ENCODE peak calls at places on chromosomes 12 and 14, in four cellular contexts. I is breast epithelium, A is HCT116, Z is stomach. C is an unnamed sample.
A peak's percentile ranks its signal among the peaks of the same experiment; 100 is the strongest.

GRCh38 chr14:36510078-36510799 is 9.8 kb downstream of the NKX2-1 start:
- DNase-seq in I (no peak), Z (no peak), A (no peak), C (no peak)

GRCh38 chr12:92585106-92585775 is 117.5 kb upstream of the PLEKHG7 start:
- DNase-seq in Z (no peak), A (no peak), I (no peak), C (no peak)

GRCh38 chr12:71626768-71627167 is 36.9 kb downstream of the ZFC3H1 start:
- DNase-seq in Z (no peak), A (no peak), I (no peak), C (no peak)

GRCh38 chr12:115870021-115870420 is 407.5 kb downstream of the MED13L start:
- DNase-seq in A (no peak), I (no peak), Z (no peak), C (no peak)

GRCh38 chr14:25841226-25841625 is 756.6 kb downstream of the NOVA1 start:
- DNase-seq in I (no peak), A (no peak), Z (no peak), C (no peak)

GRCh38 chr12:70648831-70649230 is 11.6 kb upstream of the PTPRB start:
- DNase-seq in Z (no peak), I (no peak), A (no peak), C (no peak)

GRCh38 chr12:94020335-94020734 is 128.0 kb upstream of the PLXNC1 start:
- DNase-seq in I (no peak), A (no peak), Z (no peak), C (no peak)

GRCh38 chr14:60951781-60952435 is 29.0 kb downstream of the TRMT5 start:
- DNase-seq in A (no peak), Z (no peak), I (no peak), C (no peak)

GRCh38 chr14:80445605-80446004 is 234.3 kb upstream of the DIO2 start:
- DNase-seq in I (no peak), A (no peak), Z (no peak), C (no peak)

GRCh38 chr14:72638021-72638420 is 255.9 kb downstream of the DPF3 start:
- DNase-seq in Z (no peak), I (no peak), A (no peak), C (no peak)

GRCh38 chr14:52911904-52912303 is 38.9 kb downstream of the FERMT2 start:
- DNase-seq in A (no peak), Z (no peak), I (no peak), C (no peak)

GRCh38 chr12:47860873-47861272 is 41.2 kb upstream of the HDAC7 start:
- DNase-seq in Z (no peak), A (no peak), I (no peak), C (no peak)

GRCh38 chr12:110813298-110813697 is 33.5 kb upstream of the CCDC63 start:
- DNase-seq in Z (no peak), I (no peak), A (no peak), C (no peak)

DNA sequence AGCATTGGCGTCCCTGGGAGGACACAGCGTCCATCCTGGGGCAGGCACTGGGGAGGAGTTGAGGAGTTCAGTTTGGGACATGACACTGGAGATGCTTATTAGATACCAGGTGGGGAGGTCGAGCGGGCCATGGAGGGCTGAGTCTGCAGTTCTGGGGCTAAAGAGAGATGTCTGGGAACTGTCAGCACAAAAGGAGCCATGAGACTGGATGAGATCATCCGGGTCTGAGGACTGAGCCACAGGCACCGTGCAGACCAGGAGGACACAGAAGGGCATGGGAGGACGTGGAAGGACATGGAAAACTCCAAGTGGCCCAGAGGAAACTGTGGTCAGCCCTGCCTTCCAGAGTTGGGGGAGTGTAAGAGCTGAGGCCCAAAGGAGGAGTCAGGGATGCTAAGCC is 92.6 kb downstream of the LGMN start:
- DNase-seq in Z (no peak), A (no peak), I (no peak), C (no peak)
- H3K27ac ChIP-seq in Z (peak overlapping the region; percentile 90), A (no peak overlapping the region), I (no peak overlapping the region), C (peak overlapping the region; percentile 38)

GRCh38 chr14:54209501-54210231 is 187.1 kb upstream of the CDKN3 start:
- DNase-seq in A (no peak), I (no peak), Z (no peak), C (no peak)
- TF ChIP-seq POLR2AphosphoS5 in A (no peak), I (no peak), Z (no peak), C (no peak)

DNA sequence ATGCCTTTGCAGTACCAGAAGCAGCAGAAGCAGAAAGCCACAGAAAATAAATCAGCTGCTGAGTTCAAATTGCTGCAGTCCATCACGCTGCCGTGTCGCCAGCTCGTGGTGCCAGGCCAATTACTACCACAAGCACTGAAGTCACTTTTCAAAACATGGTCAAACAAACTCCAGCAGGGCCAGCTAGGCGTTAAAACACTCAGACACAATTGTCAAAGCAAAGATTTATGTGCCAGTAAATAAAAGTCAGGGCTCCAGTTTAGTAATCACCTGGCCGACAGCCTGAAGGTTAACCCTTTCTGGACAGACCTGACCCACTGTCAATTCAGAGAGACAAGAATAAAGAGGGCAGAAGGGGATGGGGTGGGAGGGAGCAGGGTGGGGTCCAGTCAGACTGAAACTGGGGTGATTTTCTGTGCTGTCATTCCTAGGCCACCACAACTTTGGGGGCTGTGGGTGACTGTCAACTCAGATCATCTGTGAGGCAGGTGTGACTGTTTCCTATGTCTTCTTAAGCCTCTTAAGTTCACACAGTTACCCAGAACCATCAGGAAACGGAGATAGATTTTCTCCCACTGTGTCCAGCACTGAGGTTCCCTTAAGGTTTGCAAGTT is 109.9 kb upstream of the FUT8 start:
- DNase-seq in I (no peak), Z (peak; percentile 60), A (no peak), C (no peak)
- H3K27ac ChIP-seq in I (no peak overlapping the region), Z (peak overlapping the region; percentile 85), A (no peak overlapping the region), C (peak overlapping the region; percentile 29)

DNA sequence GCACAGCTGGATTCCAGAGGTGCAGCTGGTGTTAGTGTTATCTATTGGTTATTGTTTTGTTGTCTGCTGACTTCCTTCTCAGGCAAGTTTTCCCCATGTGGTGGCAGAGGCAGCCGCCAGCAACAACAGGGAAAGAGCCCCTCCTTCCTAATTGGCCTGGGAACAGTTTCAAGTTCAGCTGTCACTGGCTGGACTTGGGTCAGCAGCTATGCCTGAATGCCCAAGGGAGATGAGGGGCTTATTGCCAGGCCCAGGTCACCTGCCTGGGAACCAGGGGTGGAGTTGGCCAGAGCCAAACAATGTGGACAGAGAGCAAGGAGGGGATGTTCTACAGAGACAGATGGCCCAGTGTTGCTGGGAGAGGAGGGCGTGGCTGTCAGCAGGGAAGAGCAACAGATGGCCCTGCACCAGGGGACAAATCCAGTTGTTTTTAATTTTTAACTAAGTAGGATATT is 38.3 kb downstream of the TPCN1 start:
- DNase-seq in A (no peak), Z (peak; percentile 44), I (peak; percentile 75), C (no peak)
- TF ChIP-seq POLR2AphosphoS5 in A (no peak), Z (peak; percentile 33), I (peak; percentile 72), C (peak; percentile 78)

DNA sequence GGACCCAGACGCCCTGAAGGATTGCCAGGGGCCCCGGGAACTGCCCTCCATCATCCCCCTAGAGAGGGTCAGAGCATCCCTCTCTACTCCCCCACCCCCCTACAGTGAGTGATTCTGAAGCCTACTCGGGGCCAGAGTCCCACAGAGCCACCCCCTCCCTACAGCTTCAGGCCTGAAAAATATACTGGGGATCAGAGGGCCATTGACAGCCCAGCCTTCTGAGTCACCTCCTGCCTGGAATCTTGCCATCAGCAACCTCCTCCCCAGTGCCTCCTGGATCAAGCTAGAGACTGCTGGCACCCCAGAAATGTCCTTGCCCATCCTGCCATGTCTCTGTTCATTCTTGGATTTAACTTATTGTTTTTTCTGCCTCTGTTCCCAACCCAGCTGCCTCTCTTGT is 21.7 kb upstream of the MIA2 start:
- DNase-seq in I (no peak), Z (no peak), A (no peak), C (no peak)
- H3K27ac ChIP-seq in I (no peak overlapping the region), Z (no peak overlapping the region), A (no peak overlapping the region), C (no peak overlapping the region)

GRCh38 chr12:65634061-65634460 is 190.2 kb upstream of the HMGA2 start:
- DNase-seq in Z (no peak), A (no peak), I (no peak), C (no peak)
- TF ChIP-seq POLR2AphosphoS5 in Z (no peak), A (no peak), I (no peak), C (no peak)

DNA sequence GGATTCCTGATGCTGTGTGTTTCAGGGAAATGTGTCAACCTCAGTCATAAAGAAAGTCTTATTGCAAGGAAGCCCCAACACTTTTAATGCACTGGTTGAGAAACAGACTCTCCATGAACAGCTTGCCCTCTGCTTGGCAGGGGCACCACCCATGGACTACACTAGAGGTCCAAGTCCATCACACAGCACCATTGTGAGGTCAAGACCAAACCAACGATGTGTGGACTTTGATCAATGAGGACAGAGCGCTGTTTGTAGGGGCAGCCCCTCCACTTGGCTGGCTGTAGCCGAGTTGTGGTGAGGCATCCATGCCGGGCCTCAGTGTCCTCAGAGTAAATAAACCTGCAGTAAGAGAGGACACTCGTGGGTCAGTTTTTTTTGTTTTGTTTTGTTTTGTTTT is 29.8 kb downstream of the ZFYVE21 start:
- DNase-seq in I (no peak), A (no peak), Z (no peak), C (no peak)
- H3K27ac ChIP-seq in I (no peak overlapping the region), A (no peak overlapping the region), Z (no peak overlapping the region), C (no peak overlapping the region)